ENCODE peak calls at places on chromosomes 2 and 18, in nine cellular contexts. One of them, this sample, is unnamed. For H3K27me3, the result is how much of the 10 kb centered on the place peaks cover.

GRCh38 chr2:6290626-6291025 is 575.1 kb downstream of the CMPK2 start:
- DNase-seq in cardiac muscle cell: no peak
- DNase-seq in H9: no peak
- DNase-seq in psoas muscle: no peak
- DNase-seq in tibial artery: no peak
- DNase-seq in GM06990: no peak
- DNase-seq in breast epithelium: no peak
- DNase-seq in prostate gland: no peak
- DNase-seq in CD8-positive, alpha-beta T cell: no peak
- DNase-seq in this sample: no peak

GRCh38 chr2:195304310-195304709 is 352.7 kb upstream of the SLC39A10 start:
- DNase-seq in cardiac muscle cell: peak
- DNase-seq in H9: peak
- DNase-seq in psoas muscle: no peak
- DNase-seq in tibial artery: no peak
- DNase-seq in GM06990: no peak
- DNase-seq in breast epithelium: no peak
- DNase-seq in prostate gland: no peak
- DNase-seq in CD8-positive, alpha-beta T cell: no peak
- DNase-seq in this sample: no peak

GRCh38 chr2:73985318-73986084 is 791 bp downstream of the TET3 start:
- DNase-seq in cardiac muscle cell: peak
- DNase-seq in H9: no peak
- DNase-seq in psoas muscle: peak
- DNase-seq in tibial artery: peak
- DNase-seq in GM06990: peak
- DNase-seq in breast epithelium: no peak
- DNase-seq in prostate gland: peak
- DNase-seq in CD8-positive, alpha-beta T cell: peak
- DNase-seq in this sample: no peak

GRCh38 chr2:150282821-150283309 is 204.6 kb downstream of the RND3 start:
- DNase-seq in cardiac muscle cell: peak
- DNase-seq in H9: no peak
- DNase-seq in psoas muscle: no peak
- DNase-seq in tibial artery: no peak
- DNase-seq in GM06990: no peak
- DNase-seq in breast epithelium: no peak
- DNase-seq in prostate gland: no peak
- DNase-seq in CD8-positive, alpha-beta T cell: no peak
- DNase-seq in this sample: peak

GRCh38 chr2:191688934-191689695 is 11.2 kb downstream of the NABP1 start:
- DNase-seq in cardiac muscle cell: peak
- DNase-seq in H9: no peak
- DNase-seq in psoas muscle: no peak
- DNase-seq in tibial artery: no peak
- DNase-seq in GM06990: no peak
- DNase-seq in breast epithelium: no peak
- DNase-seq in prostate gland: no peak
- DNase-seq in CD8-positive, alpha-beta T cell: no peak
- DNase-seq in this sample: peak

GRCh38 chr2:172513935-172514586 is 41.8 kb upstream of the PDK1 start:
- DNase-seq in cardiac muscle cell: peak
- DNase-seq in H9: peak
- DNase-seq in psoas muscle: no peak
- DNase-seq in tibial artery: no peak
- DNase-seq in GM06990: no peak
- DNase-seq in breast epithelium: no peak
- DNase-seq in prostate gland: no peak
- DNase-seq in CD8-positive, alpha-beta T cell: no peak
- DNase-seq in this sample: no peak

GRCh38 chr2:130726614-130727180 is 2.2 kb upstream of the GPR148 start:
- DNase-seq in cardiac muscle cell: no peak
- DNase-seq in H9: no peak
- DNase-seq in psoas muscle: no peak
- DNase-seq in tibial artery: no peak
- DNase-seq in GM06990: no peak
- DNase-seq in breast epithelium: no peak
- DNase-seq in prostate gland: no peak
- DNase-seq in CD8-positive, alpha-beta T cell: no peak
- DNase-seq in this sample: no peak

GRCh38 chr2:57890462-57890861 is 156.1 kb upstream of the VRK2 start:
- DNase-seq in cardiac muscle cell: no peak
- DNase-seq in H9: no peak
- DNase-seq in psoas muscle: no peak
- DNase-seq in tibial artery: no peak
- DNase-seq in GM06990: no peak
- DNase-seq in breast epithelium: no peak
- DNase-seq in prostate gland: no peak
- DNase-seq in CD8-positive, alpha-beta T cell: no peak
- DNase-seq in this sample: peak

GRCh38 chr2:172438064-172438421 is 10.7 kb downstream of the ITGA6 start:
- DNase-seq in cardiac muscle cell: no peak
- DNase-seq in H9: no peak
- DNase-seq in psoas muscle: no peak
- DNase-seq in tibial artery: no peak
- DNase-seq in GM06990: no peak
- DNase-seq in breast epithelium: no peak
- DNase-seq in prostate gland: no peak
- DNase-seq in CD8-positive, alpha-beta T cell: peak
- DNase-seq in this sample: no peak

DNA sequence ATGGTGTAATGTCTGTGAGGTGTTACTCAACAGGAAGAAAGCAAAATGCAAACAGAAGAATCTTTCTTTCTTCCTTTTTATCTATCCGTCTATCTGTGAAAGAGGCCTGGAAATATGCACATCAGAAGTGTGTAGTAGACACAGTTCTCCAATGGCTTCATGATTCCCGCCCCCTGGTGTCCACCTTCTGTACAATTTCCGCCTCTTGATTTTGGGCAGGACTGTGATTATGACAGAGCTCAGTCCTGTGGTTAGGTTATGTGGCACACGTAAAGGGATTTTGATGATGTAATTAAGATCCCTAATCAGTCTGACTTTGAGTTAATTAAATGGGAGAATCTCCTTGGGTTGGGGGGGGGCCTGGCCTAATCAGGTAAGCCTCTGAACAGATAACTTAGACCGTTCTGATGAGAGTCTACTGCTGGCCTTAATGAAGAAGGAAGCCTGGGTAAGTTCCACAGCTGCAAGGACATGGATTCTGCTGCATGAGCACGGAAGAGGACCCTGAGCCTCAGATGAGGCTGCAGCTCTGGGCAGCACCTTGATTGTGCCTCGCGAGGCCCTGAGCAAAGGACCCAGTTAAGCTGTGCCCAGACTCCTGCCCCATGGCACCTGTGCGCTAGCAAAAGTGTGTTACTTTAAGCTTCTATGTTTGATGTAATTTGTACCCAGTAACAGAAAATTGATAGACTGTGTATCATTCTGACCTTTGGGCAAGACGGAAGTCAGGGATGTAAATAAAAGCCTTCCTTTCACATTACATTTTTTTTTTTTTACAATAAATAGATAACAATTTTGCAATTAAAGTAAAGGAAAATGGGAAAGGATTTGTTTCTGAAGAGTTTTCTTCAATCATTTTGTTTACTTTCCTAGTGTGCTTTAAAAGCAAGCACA is 11.3 kb upstream of the KCNF1 start:
- DNase-seq in cardiac muscle cell: peak
- DNase-seq in H9: no peak
- DNase-seq in psoas muscle: no peak
- DNase-seq in tibial artery: no peak
- DNase-seq in GM06990: no peak
- DNase-seq in breast epithelium: no peak
- DNase-seq in prostate gland: no peak
- DNase-seq in CD8-positive, alpha-beta T cell: no peak
- DNase-seq in this sample: no peak
- TF ChIP-seq CTCF in cardiac muscle cell: peak
- TF ChIP-seq CTCF in H9: peak
- TF ChIP-seq CTCF in psoas muscle: peak
- TF ChIP-seq CTCF in tibial artery: no peak
- TF ChIP-seq CTCF in GM06990: peak
- TF ChIP-seq CTCF in breast epithelium: no peak
- TF ChIP-seq CTCF in prostate gland: no peak
- TF ChIP-seq CTCF in CD8-positive, alpha-beta T cell: no peak
- TF ChIP-seq CTCF in this sample: no peak

GRCh38 chr2:121858847-121859246 is 103.4 kb downstream of the TSN start:
- DNase-seq in cardiac muscle cell: no peak
- DNase-seq in H9: no peak
- DNase-seq in psoas muscle: no peak
- DNase-seq in tibial artery: no peak
- DNase-seq in GM06990: no peak
- DNase-seq in breast epithelium: no peak
- DNase-seq in prostate gland: no peak
- DNase-seq in CD8-positive, alpha-beta T cell: no peak
- DNase-seq in this sample: no peak
- H3K27me3 ChIP-seq in cardiac muscle cell: under half
- H3K27me3 ChIP-seq in H9: under half
- H3K27me3 ChIP-seq in psoas muscle: under half
- H3K27me3 ChIP-seq in tibial artery: under half
- H3K27me3 ChIP-seq in GM06990: under half
- H3K27me3 ChIP-seq in breast epithelium: under half
- H3K27me3 ChIP-seq in prostate gland: under half
- H3K27me3 ChIP-seq in CD8-positive, alpha-beta T cell: under half
- H3K27me3 ChIP-seq in this sample: under half

GRCh38 chr2:159362816-159363251 is 76.3 kb upstream of the WDSUB1 start:
- DNase-seq in cardiac muscle cell: peak
- DNase-seq in H9: no peak
- DNase-seq in psoas muscle: no peak
- DNase-seq in tibial artery: no peak
- DNase-seq in GM06990: no peak
- DNase-seq in breast epithelium: no peak
- DNase-seq in prostate gland: no peak
- DNase-seq in CD8-positive, alpha-beta T cell: no peak
- DNase-seq in this sample: peak
- TF ChIP-seq CTCF in cardiac muscle cell: no peak
- TF ChIP-seq CTCF in H9: no peak
- TF ChIP-seq CTCF in psoas muscle: no peak
- TF ChIP-seq CTCF in tibial artery: no peak
- TF ChIP-seq CTCF in GM06990: no peak
- TF ChIP-seq CTCF in breast epithelium: no peak
- TF ChIP-seq CTCF in prostate gland: no peak
- TF ChIP-seq CTCF in CD8-positive, alpha-beta T cell: no peak
- TF ChIP-seq CTCF in this sample: no peak

DNA sequence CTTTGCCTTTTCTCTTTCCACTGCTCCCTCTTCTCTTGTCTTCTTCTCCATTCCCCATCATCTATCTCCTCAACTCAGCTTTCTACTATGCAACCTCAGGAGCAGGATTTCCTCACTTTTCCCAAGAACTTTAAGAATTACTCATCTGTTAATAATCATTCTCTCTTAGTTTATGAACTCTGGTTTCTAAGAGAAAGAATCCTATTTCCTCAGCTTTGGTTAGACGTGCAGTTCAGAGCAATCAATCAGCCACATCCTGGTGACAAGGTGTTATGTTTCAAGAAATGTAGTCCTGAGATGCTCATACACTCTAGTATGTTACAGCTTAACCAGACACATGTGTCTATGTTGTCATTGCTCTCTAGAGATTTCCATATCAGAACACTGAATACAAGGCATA is 277.9 kb downstream of the MBD2 start:
- DNase-seq in cardiac muscle cell: peak
- DNase-seq in H9: no peak
- DNase-seq in psoas muscle: no peak
- DNase-seq in tibial artery: no peak
- DNase-seq in GM06990: no peak
- DNase-seq in breast epithelium: no peak
- DNase-seq in prostate gland: no peak
- DNase-seq in CD8-positive, alpha-beta T cell: no peak
- DNase-seq in this sample: peak
- H3K27me3 ChIP-seq in cardiac muscle cell: under half
- H3K27me3 ChIP-seq in H9: under half
- H3K27me3 ChIP-seq in psoas muscle: under half
- H3K27me3 ChIP-seq in tibial artery: under half
- H3K27me3 ChIP-seq in GM06990: under half
- H3K27me3 ChIP-seq in breast epithelium: under half
- H3K27me3 ChIP-seq in prostate gland: under half
- H3K27me3 ChIP-seq in CD8-positive, alpha-beta T cell: under half
- H3K27me3 ChIP-seq in this sample: under half

DNA sequence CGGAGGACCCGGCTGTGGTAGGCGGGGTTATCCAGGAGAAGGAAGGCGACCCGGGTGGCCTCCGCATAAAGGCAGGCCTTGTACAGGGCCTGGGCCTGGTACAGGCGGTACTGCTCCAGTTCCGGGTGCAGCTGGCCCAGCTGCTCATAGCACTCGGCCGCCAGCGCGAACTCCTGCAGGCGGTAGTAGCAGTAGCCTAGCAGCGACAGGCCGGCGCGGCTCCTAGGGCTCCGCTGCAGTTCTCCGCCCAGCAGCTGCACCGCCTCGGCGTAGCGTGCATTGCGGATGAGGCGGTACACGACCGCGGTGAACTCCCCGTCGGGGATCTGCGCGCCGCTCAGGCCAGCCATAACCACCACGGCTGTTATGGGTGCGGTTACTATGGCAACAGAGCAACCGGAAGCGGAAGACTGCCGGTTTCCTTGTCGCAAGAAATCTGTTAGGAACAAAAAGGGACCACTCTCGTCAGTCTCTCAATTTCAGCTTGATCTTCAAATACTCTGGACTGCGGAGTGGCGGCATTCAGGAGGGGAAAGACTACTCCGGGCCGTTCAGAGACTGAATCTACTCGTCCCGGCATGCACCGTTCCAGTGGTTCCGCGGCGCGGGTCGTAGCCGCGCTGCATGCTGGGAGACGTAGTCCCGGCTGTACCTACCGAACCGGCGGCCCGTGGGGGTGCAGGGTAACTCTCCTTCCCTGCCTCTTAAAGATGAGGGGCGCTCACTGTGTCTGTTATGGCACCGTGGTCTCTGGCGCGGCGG is 160.0 kb downstream of the AGPS start:
- DNase-seq in cardiac muscle cell: peak
- DNase-seq in H9: peak
- DNase-seq in psoas muscle: peak
- DNase-seq in tibial artery: peak
- DNase-seq in GM06990: peak
- DNase-seq in breast epithelium: peak
- DNase-seq in prostate gland: peak
- DNase-seq in CD8-positive, alpha-beta T cell: peak
- DNase-seq in this sample: peak
- TF ChIP-seq CTCF in cardiac muscle cell: no peak
- TF ChIP-seq CTCF in H9: no peak
- TF ChIP-seq CTCF in psoas muscle: no peak
- TF ChIP-seq CTCF in tibial artery: no peak
- TF ChIP-seq CTCF in GM06990: no peak
- TF ChIP-seq CTCF in breast epithelium: no peak
- TF ChIP-seq CTCF in prostate gland: no peak
- TF ChIP-seq CTCF in CD8-positive, alpha-beta T cell: no peak
- TF ChIP-seq CTCF in this sample: no peak